ENCODE peak calls at places on chromosomes 6 and 20, in nine cellular contexts. N, O, I, S, K, G, M, Z and R are unnamed samples.

GRCh38 chr6:13485923-13486557 is 1.4 kb downstream of the GFOD1 start:
- DNase-seq in N (no peak), O (no peak), I (no peak), S (peak; percentile 34), K (no peak), G (no peak), M (no peak), Z (no peak), R (no peak)

GRCh38 chr6:157099912-157100593 is 223.3 kb downstream of the TMEM242 start:
- DNase-seq in N (no peak), O (no peak), I (no peak), S (no peak), K (peak; percentile 11), G (peak; percentile 53), M (no peak), Z (no peak), R (no peak)

GRCh38 chr20:50433001-50433400 is 77.2 kb upstream of the PTPN1 start:
- DNase-seq in N (no peak), O (no peak), I (no peak), S (no peak), K (no peak), G (no peak), M (no peak), Z (no peak), R (no peak)

GRCh38 chr6:168428052-168428829 is 12.7 kb upstream of the SMOC2 start:
- DNase-seq in N (no peak), O (no peak), I (no peak), S (no peak), K (no peak), G (peak; percentile 43), M (peak; percentile 34), Z (no peak), R (no peak)

GRCh38 chr6:11714116-11714797 is 64.3 kb downstream of the ADTRP start:
- DNase-seq in N (no peak), O (no peak), I (no peak), S (no peak), K (no peak), G (peak; percentile 62), M (no peak), Z (no peak), R (no peak)

GRCh38 chr20:43767686-43768474 is 41.1 kb upstream of the GTSF1L start:
- DNase-seq in N (no peak), O (no peak), I (no peak), S (no peak), K (no peak), G (no peak), M (no peak), Z (no peak), R (no peak)

GRCh38 chr6:84182001-84182400 is 45.4 kb downstream of the CEP162 start:
- DNase-seq in N (no peak), O (no peak), I (no peak), S (no peak), K (no peak), G (no peak), M (no peak), Z (no peak), R (no peak)

GRCh38 chr6:167275436-167275835 is 15.7 kb upstream of the UNC93A start:
- DNase-seq in N (no peak), O (no peak), I (no peak), S (no peak), K (no peak), G (no peak), M (no peak), Z (no peak), R (no peak)

GRCh38 chr20:39785252-39785917 is 823.2 kb downstream of the DHX35 start:
- DNase-seq in N (no peak), O (no peak), I (no peak), S (no peak), K (no peak), G (no peak), M (no peak), Z (no peak), R (no peak)

GRCh38 chr20:63636752-63637633 is 10.1 kb upstream of the GMEB2 start:
- DNase-seq in N (no peak), O (no peak), I (no peak), S (no peak), K (no peak), G (no peak), M (no peak), Z (no peak), R (no peak)

GRCh38 chr6:19833947-19834346 is 3.2 kb upstream of the ID4 start:
- DNase-seq in N (no peak), O (no peak), I (no peak), S (no peak), K (no peak), G (no peak), M (no peak), Z (no peak), R (no peak)

GRCh38 chr20:63051186-63051860 is 44.6 kb upstream of the BHLHE23 start:
- DNase-seq in N (no peak), O (no peak), I (no peak), S (no peak), K (no peak), G (no peak), M (no peak), Z (peak; percentile 73), R (no peak)

GRCh38 chr20:3010985-3011723 is 32.3 kb upstream of the GNRH2 start:
- DNase-seq in N (no peak), O (no peak), I (no peak), S (no peak), K (no peak), G (no peak), M (no peak), Z (no peak), R (no peak)

GRCh38 chr6:42257063-42257462 is 39.4 kb upstream of the MRPS10 start:
- DNase-seq in N (no peak), O (no peak), I (no peak), S (no peak), K (no peak), G (no peak), M (no peak), Z (no peak), R (no peak)

GRCh38 chr6:139423970-139424667 is 49.7 kb upstream of the CITED2 start:
- DNase-seq in N (no peak), O (no peak), I (no peak), S (no peak), K (no peak), G (no peak), M (no peak), Z (no peak), R (no peak)

GRCh38 chr6:11113038-11113437 is 1.5 kb upstream of the ERVFRD-1 start:
- DNase-seq in N (no peak), O (no peak), I (no peak), S (no peak), K (no peak), G (no peak), M (no peak), Z (no peak), R (no peak)